ENCODE peak calls at places on chromosomes 2 and 18, in six cellular contexts. One of them, this sample, is unnamed.

GRCh38 chr18:7987284-7987976 is 420.3 kb downstream of the PTPRM start:
- DNase-seq in brain microvascular endothelial cell: peak
- DNase-seq in lung: no peak
- DNase-seq in tibial nerve: no peak
- DNase-seq in ascending aorta: no peak
- DNase-seq in ovary: no peak
- DNase-seq in this sample: no peak

GRCh38 chr2:186459009-186459408 is 27.1 kb upstream of the ZC3H15 start:
- DNase-seq in tibial nerve: no peak
- DNase-seq in brain microvascular endothelial cell: no peak
- DNase-seq in ovary: no peak
- DNase-seq in ascending aorta: no peak
- DNase-seq in lung: no peak
- DNase-seq in this sample: no peak

GRCh38 chr2:33521791-33522281 is 45.4 kb downstream of the RASGRP3 start:
- DNase-seq in ascending aorta: no peak
- DNase-seq in lung: no peak
- DNase-seq in brain microvascular endothelial cell: no peak
- DNase-seq in tibial nerve: peak
- DNase-seq in ovary: no peak
- DNase-seq in this sample: no peak

GRCh38 chr2:108067820-108068405 is 81.6 kb downstream of the SLC5A7 start:
- DNase-seq in brain microvascular endothelial cell: no peak
- DNase-seq in ascending aorta: no peak
- DNase-seq in ovary: no peak
- DNase-seq in lung: no peak
- DNase-seq in tibial nerve: no peak
- DNase-seq in this sample: no peak

GRCh38 chr2:118729760-118730159 is 117.7 kb downstream of the EN1 start:
- DNase-seq in tibial nerve: no peak
- DNase-seq in ascending aorta: no peak
- DNase-seq in lung: no peak
- DNase-seq in brain microvascular endothelial cell: no peak
- DNase-seq in ovary: no peak
- DNase-seq in this sample: no peak

GRCh38 chr2:150606380-150607060 is 119.1 kb upstream of the RND3 start:
- DNase-seq in ascending aorta: no peak
- DNase-seq in brain microvascular endothelial cell: no peak
- DNase-seq in lung: no peak
- DNase-seq in tibial nerve: no peak
- DNase-seq in ovary: no peak
- DNase-seq in this sample: no peak

GRCh38 chr2:239326831-239327535 is 73.8 kb downstream of the HDAC4 start:
- DNase-seq in ascending aorta: no peak
- DNase-seq in lung: no peak
- DNase-seq in tibial nerve: no peak
- DNase-seq in ovary: peak
- DNase-seq in brain microvascular endothelial cell: no peak
- DNase-seq in this sample: peak

GRCh38 chr2:23669413-23670244 is 257.3 kb downstream of the ATAD2B start:
- DNase-seq in ovary: peak
- DNase-seq in ascending aorta: peak
- DNase-seq in tibial nerve: peak
- DNase-seq in lung: peak
- DNase-seq in brain microvascular endothelial cell: no peak
- DNase-seq in this sample: no peak

GRCh38 chr18:48882379-48882778 is 68.4 kb downstream of the SMAD7 start:
- DNase-seq in tibial nerve: no peak
- DNase-seq in brain microvascular endothelial cell: no peak
- DNase-seq in ovary: no peak
- DNase-seq in ascending aorta: no peak
- DNase-seq in lung: no peak
- DNase-seq in this sample: no peak

GRCh38 chr2:72109291-72109690 is 38.4 kb downstream of the CYP26B1 start:
- DNase-seq in ascending aorta: no peak
- DNase-seq in lung: peak
- DNase-seq in ovary: no peak
- DNase-seq in tibial nerve: no peak
- DNase-seq in brain microvascular endothelial cell: no peak
- DNase-seq in this sample: no peak

GRCh38 chr2:113986886-113987285 is 97.0 kb downstream of the ACTR3 start:
- DNase-seq in lung: no peak
- DNase-seq in ascending aorta: no peak
- DNase-seq in brain microvascular endothelial cell: no peak
- DNase-seq in tibial nerve: no peak
- DNase-seq in ovary: no peak
- DNase-seq in this sample: no peak

GRCh38 chr2:197311521-197312033 is 997 bp upstream of the ANKRD44 start:
- DNase-seq in tibial nerve: no peak
- DNase-seq in ascending aorta: no peak
- DNase-seq in lung: no peak
- DNase-seq in brain microvascular endothelial cell: no peak
- DNase-seq in ovary: no peak
- DNase-seq in this sample: no peak

GRCh38 chr2:197309369-197310231 is 980 bp downstream of the ANKRD44 start:
- DNase-seq in tibial nerve: no peak
- DNase-seq in ovary: peak
- DNase-seq in lung: peak
- DNase-seq in brain microvascular endothelial cell: no peak
- DNase-seq in ascending aorta: no peak
- DNase-seq in this sample: no peak

GRCh38 chr2:197310271-197310939 is at the start of gene ANKRD44:
- DNase-seq in brain microvascular endothelial cell: peak
- DNase-seq in tibial nerve: peak
- DNase-seq in ascending aorta: peak
- DNase-seq in lung: peak
- DNase-seq in ovary: peak
- DNase-seq in this sample: peak

GRCh38 chr2:197312186-197312585 is 1.6 kb upstream of the ANKRD44 start:
- DNase-seq in tibial nerve: no peak
- DNase-seq in lung: no peak
- DNase-seq in brain microvascular endothelial cell: no peak
- DNase-seq in ascending aorta: no peak
- DNase-seq in ovary: no peak
- DNase-seq in this sample: no peak

DNA sequence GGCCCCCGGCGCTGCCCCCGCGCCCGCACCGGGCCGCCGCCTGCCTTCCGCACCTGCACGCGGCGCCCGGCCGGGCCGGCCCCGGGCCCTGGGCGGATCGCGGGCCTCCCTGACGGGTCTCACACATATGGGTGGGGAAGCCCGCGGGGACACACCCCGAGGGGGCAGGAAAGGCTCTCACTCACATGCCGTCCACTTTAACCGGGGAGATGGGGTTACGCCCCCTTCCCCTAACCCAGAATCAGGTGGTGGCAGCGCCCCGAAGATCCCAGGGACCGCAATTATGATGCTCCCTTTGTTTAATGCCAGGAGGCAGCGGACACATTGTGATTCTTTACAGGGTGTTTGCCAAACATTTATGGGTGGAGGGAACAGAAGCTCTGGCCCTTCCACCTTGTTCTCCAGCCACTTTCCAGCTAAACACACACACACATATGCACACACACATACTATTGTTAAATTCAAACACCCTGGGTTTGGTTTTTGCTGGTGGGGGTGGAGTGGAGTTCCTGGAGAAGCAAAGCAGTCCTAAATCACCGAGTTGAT is 433 bp upstream of the ANKRD44 start:
- DNase-seq in brain microvascular endothelial cell: no peak
- DNase-seq in lung: no peak
- DNase-seq in ovary: no peak
- DNase-seq in tibial nerve: no peak
- DNase-seq in ascending aorta: no peak
- DNase-seq in this sample: no peak
- TF ChIP-seq CTCF in brain microvascular endothelial cell: no peak
- TF ChIP-seq CTCF in lung: no peak
- TF ChIP-seq CTCF in ovary: no peak
- TF ChIP-seq CTCF in tibial nerve: no peak
- TF ChIP-seq CTCF in ascending aorta: no peak
- TF ChIP-seq CTCF in this sample: peak

GRCh38 chr18:56661414-56662101 is 10.4 kb downstream of the WDR7 start:
- DNase-seq in lung: no peak
- DNase-seq in ovary: no peak
- DNase-seq in tibial nerve: no peak
- DNase-seq in ascending aorta: no peak
- DNase-seq in brain microvascular endothelial cell: no peak
- DNase-seq in this sample: no peak

GRCh38 chr18:56659111-56659510 is 8.0 kb downstream of the WDR7 start:
- DNase-seq in lung: no peak
- DNase-seq in ascending aorta: no peak
- DNase-seq in tibial nerve: no peak
- DNase-seq in brain microvascular endothelial cell: no peak
- DNase-seq in ovary: no peak
- DNase-seq in this sample: no peak

GRCh38 chr18:56660655-56661054 is 9.5 kb downstream of the WDR7 start:
- DNase-seq in ascending aorta: no peak
- DNase-seq in brain microvascular endothelial cell: no peak
- DNase-seq in lung: no peak
- DNase-seq in tibial nerve: no peak
- DNase-seq in ovary: no peak
- DNase-seq in this sample: no peak

GRCh38 chr18:56662502-56662901 is 11.3 kb downstream of the WDR7 start:
- DNase-seq in ascending aorta: no peak
- DNase-seq in brain microvascular endothelial cell: no peak
- DNase-seq in ovary: no peak
- DNase-seq in lung: no peak
- DNase-seq in tibial nerve: no peak
- DNase-seq in this sample: no peak

GRCh38 chr18:56662902-56663301 is 11.7 kb downstream of the WDR7 start:
- DNase-seq in brain microvascular endothelial cell: no peak
- DNase-seq in ovary: no peak
- DNase-seq in tibial nerve: no peak
- DNase-seq in ascending aorta: no peak
- DNase-seq in lung: no peak
- DNase-seq in this sample: no peak
- H3K27ac ChIP-seq in brain microvascular endothelial cell: no peak
- H3K27ac ChIP-seq in ovary: no peak
- H3K27ac ChIP-seq in tibial nerve: no peak
- H3K27ac ChIP-seq in ascending aorta: no peak
- H3K27ac ChIP-seq in lung: no peak
- H3K27ac ChIP-seq in this sample: no peak

DNA sequence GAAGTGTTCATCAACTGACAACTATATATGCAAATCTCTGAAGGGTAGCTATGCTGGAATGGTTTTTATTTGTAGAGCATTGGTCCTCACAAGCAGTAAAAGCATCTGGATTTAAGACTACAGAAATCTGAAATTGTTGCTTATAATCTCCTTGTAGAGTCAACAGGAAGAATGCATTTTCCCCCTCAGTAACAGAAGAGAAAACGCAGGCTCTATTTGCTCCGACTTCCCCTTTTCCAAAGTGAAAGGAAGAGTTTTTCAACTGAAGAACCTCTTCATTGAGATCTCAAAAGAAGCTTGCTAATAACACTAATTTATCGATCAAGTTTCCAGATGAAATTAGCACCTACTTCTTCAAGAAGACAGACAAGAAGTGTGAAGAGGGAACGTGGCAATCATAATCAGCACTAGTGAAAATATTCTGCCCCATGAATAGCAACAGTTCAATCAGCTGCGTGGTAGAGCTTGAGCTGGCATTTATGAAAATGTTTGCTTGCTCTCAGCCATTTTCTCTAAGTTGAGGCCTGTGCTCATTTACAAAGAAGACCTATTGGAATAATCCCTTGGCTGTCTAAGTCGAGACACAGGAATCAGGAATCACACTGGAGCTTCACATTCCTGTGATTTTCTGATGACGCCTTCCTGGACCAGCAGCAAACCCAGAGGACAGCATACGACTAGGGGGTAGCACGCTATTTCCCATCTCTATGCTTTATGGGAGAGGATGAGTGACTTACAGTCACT is 43.7 kb downstream of the TGIF1 start:
- DNase-seq in ovary: no peak
- DNase-seq in brain microvascular endothelial cell: no peak
- DNase-seq in ascending aorta: no peak
- DNase-seq in lung: no peak
- DNase-seq in tibial nerve: no peak
- DNase-seq in this sample: no peak
- H3K4me3 ChIP-seq in ovary: no peak
- H3K4me3 ChIP-seq in brain microvascular endothelial cell: no peak
- H3K4me3 ChIP-seq in ascending aorta: no peak
- H3K4me3 ChIP-seq in lung: no peak
- H3K4me3 ChIP-seq in tibial nerve: no peak
- H3K4me3 ChIP-seq in this sample: no peak

DNA sequence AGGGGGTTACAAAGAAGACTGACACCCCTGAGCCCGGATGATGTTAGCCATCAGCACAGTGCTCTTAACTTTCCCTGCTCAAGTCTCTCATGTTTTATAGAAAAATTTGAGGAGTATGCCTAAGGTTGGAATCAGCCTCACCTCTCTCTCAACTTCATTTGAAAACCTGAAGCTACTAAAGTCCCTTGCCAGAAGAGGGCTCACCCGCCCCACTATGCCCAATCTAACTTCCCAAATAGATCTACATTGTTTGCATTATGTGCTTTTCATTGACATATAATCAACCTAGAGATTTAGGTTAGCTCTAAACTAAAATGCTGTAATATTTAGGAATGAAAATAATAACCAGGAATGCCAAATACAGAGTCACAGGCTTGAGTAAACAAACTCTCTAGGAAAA is 305.4 kb downstream of the NCKAP5 start:
- DNase-seq in ascending aorta: no peak
- DNase-seq in lung: no peak
- DNase-seq in brain microvascular endothelial cell: no peak
- DNase-seq in ovary: no peak
- DNase-seq in tibial nerve: no peak
- DNase-seq in this sample: no peak
- TF ChIP-seq CTCF in ascending aorta: no peak
- TF ChIP-seq CTCF in lung: no peak
- TF ChIP-seq CTCF in brain microvascular endothelial cell: peak
- TF ChIP-seq CTCF in ovary: no peak
- TF ChIP-seq CTCF in tibial nerve: no peak
- TF ChIP-seq CTCF in this sample: peak

GRCh38 chr2:112085382-112085730 is 30.3 kb downstream of the TMEM87B start:
- DNase-seq in tibial nerve: no peak
- DNase-seq in ovary: no peak
- DNase-seq in ascending aorta: no peak
- DNase-seq in lung: no peak
- DNase-seq in brain microvascular endothelial cell: no peak
- DNase-seq in this sample: no peak
- H3K27ac ChIP-seq in tibial nerve: no peak
- H3K27ac ChIP-seq in ovary: no peak
- H3K27ac ChIP-seq in ascending aorta: no peak
- H3K27ac ChIP-seq in lung: no peak
- H3K27ac ChIP-seq in brain microvascular endothelial cell: no peak
- H3K27ac ChIP-seq in this sample: no peak

DNA sequence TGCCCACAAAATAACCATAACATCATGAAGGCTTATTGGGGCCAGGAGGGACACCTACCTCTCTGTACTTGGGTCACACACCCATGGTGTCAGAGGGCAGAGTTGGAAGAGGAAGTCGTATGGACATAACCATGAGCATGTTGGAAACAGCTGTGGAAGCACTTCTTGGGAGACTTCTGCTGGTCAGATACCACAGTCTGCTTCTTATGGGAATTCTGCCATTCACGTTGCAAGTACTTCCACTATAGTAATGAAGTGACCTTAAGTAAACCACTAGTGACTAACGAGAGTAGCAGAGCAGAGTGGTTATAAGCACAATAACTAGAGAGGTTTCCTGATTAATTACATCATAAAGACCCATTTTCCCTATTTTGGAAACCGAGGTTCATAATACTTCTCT is 61.1 kb upstream of the TFPI start:
- DNase-seq in ascending aorta: no peak
- DNase-seq in lung: no peak
- DNase-seq in ovary: no peak
- DNase-seq in tibial nerve: no peak
- DNase-seq in brain microvascular endothelial cell: no peak
- DNase-seq in this sample: no peak
- H3K4me3 ChIP-seq in ascending aorta: no peak
- H3K4me3 ChIP-seq in lung: no peak
- H3K4me3 ChIP-seq in ovary: no peak
- H3K4me3 ChIP-seq in tibial nerve: no peak
- H3K4me3 ChIP-seq in brain microvascular endothelial cell: no peak
- H3K4me3 ChIP-seq in this sample: no peak

GRCh38 chr2:38376346-38376682 is 759 bp downstream of the ATL2 start:
- DNase-seq in lung: peak
- DNase-seq in ovary: peak
- DNase-seq in ascending aorta: no peak
- DNase-seq in brain microvascular endothelial cell: peak
- DNase-seq in tibial nerve: peak
- DNase-seq in this sample: peak
- TF ChIP-seq CTCF in lung: no peak
- TF ChIP-seq CTCF in ovary: no peak
- TF ChIP-seq CTCF in ascending aorta: no peak
- TF ChIP-seq CTCF in brain microvascular endothelial cell: no peak
- TF ChIP-seq CTCF in tibial nerve: no peak
- TF ChIP-seq CTCF in this sample: no peak

This sample was measured in dorsolateral prefrontal cortex.